ENCODE peak calls at places on chromosomes 11 and 22, in nine cellular contexts. O is NCI-H460; N is NCI-H774; S is RWPE1; A is RPMI7951; W is stimulated activated CD4-positive, alpha-beta T cell treated with anti-CD3 and anti-CD28 coated beads, Interleukin-12 subunit alpha, Interleukin-12 subunit beta, amount 100 ng/mL, for 48 hours; K is substantia nigra; F is LoVo; X is T-cell. B is an unnamed sample.

GRCh38 chr11:88950975-88951374 is 114.8 kb downstream of the GRM5 start:
- DNase-seq in O (no peak), N (no peak), S (no peak), A (no peak), W (no peak), K (no peak), F (no peak), X (no peak), B (no peak)

GRCh38 chr11:95095858-95096587 is 6.4 kb downstream of the ENDOD1 start:
- DNase-seq in O (no peak), N (no peak), S (no peak), A (peak; percentile 52), W (no peak), K (no peak), F (no peak), X (no peak), B (peak; percentile 85)

GRCh38 chr11:126460417-126461095 is 105.1 kb downstream of the ST3GAL4 start:
- DNase-seq in O (no peak), N (no peak), S (no peak), A (no peak), W (no peak), K (no peak), F (no peak), X (no peak), B (no peak)

GRCh38 chr11:75225794-75226193 is 14.8 kb upstream of the TPBGL start:
- DNase-seq in O (no peak), N (no peak), S (no peak), A (no peak), W (no peak), K (no peak), F (no peak), X (no peak), B (no peak)

GRCh38 chr11:205221-206001 is 1.8 kb downstream of the BET1L start:
- DNase-seq in O (no peak), N (no peak), S (no peak), A (no peak), W (no peak), K (no peak), F (no peak), X (no peak), B (no peak)

GRCh38 chr22:33831207-33831606 is 89.1 kb downstream of the LARGE1 start:
- DNase-seq in O (no peak), N (no peak), S (no peak), A (no peak), W (no peak), K (no peak), F (no peak), X (no peak), B (no peak)

GRCh38 chr11:57751676-57752253 is at the start of gene BTBD18:
- DNase-seq in O (peak; percentile 52), N (no peak), S (no peak), A (peak; percentile 40), W (no peak), K (peak; percentile 35), F (peak; percentile 20), X (no peak), B (peak; percentile 82)

GRCh38 chr22:42544686-42545085 is 9.1 kb upstream of the SERHL2 start:
- DNase-seq in O (no peak), N (no peak), S (no peak), A (peak; percentile 15), W (no peak), K (no peak), F (no peak), X (no peak), B (peak; percentile 15)

GRCh38 chr11:108636222-108636621 is 28.6 kb upstream of the DDX10 start:
- DNase-seq in O (no peak), N (no peak), S (no peak), A (no peak), W (no peak), K (no peak), F (no peak), X (no peak), B (no peak)

GRCh38 chr11:95829580-95830259 is 39.4 kb downstream of the CEP57 start:
- DNase-seq in O (no peak), N (no peak), S (no peak), A (no peak), W (no peak), K (no peak), F (no peak), X (no peak), B (peak; percentile 62)

GRCh38 chr11:36376888-36377758 is 81.0 kb downstream of the PRR5L start:
- DNase-seq in O (no peak), N (no peak), S (peak; percentile 33), A (peak; percentile 59), W (no peak), K (peak; percentile 50), F (peak; percentile 63), X (peak; percentile 41), B (peak; percentile 81)

GRCh38 chr11:9004310-9004945 is 627 bp upstream of the NRIP3 start:
- DNase-seq in O (no peak), N (no peak), S (no peak), A (no peak), W (no peak), K (no peak), F (no peak), X (no peak), B (no peak)

GRCh38 chr22:40070701-40071100 is 75.9 kb downstream of the FAM83F start:
- DNase-seq in O (no peak), N (no peak), S (no peak), A (peak; percentile 9), W (no peak), K (no peak), F (no peak), X (no peak), B (peak; percentile 59)

GRCh38 chr11:44312876-44313275 is 2.9 kb upstream of the ALX4 start:
- DNase-seq in O (no peak), N (no peak), S (no peak), A (no peak), W (no peak), K (no peak), F (no peak), X (no peak), B (no peak)

GRCh38 chr22:28907311-28908008 is 24.1 kb downstream of the ZNRF3 start:
- DNase-seq in O (no peak), N (no peak), S (no peak), A (peak; percentile 20), W (peak; percentile 79), K (no peak), F (no peak), X (no peak), B (no peak)

GRCh38 chr22:19713650-19714319 is 518 bp upstream of the SEPTIN5 start:
- DNase-seq in O (no peak), N (no peak), S (no peak), A (no peak), W (no peak), K (no peak), F (no peak), X (no peak), B (peak; percentile 47)

GRCh38 chr11:68303083-68303482 is 9.3 kb upstream of the LRP5 start:
- DNase-seq in O (no peak), N (no peak), S (no peak), A (no peak), W (no peak), K (no peak), F (no peak), X (no peak), B (no peak)

GRCh38 chr11:20363500-20364411 is at the start of gene HTATIP2:
- DNase-seq in O (peak; percentile 51), N (peak; percentile 49), S (peak; percentile 73), A (peak; percentile 45), W (peak; percentile 24), K (peak; percentile 75), F (peak; percentile 77), X (peak; percentile 61), B (peak; percentile 62)

GRCh38 chr11:77598195-77598594 is 8.4 kb downstream of the AQP11 start:
- DNase-seq in O (no peak), N (no peak), S (no peak), A (no peak), W (no peak), K (no peak), F (no peak), X (no peak), B (no peak)

GRCh38 chr11:57143459-57143858 is 38.3 kb upstream of the LRRC55 start:
- DNase-seq in O (no peak), N (no peak), S (no peak), A (no peak), W (no peak), K (no peak), F (no peak), X (no peak), B (no peak)

GRCh38 chr11:20102393-20102792 is 57.9 kb downstream of the DBX1 start:
- DNase-seq in O (no peak), N (no peak), S (no peak), A (no peak), W (no peak), K (no peak), F (no peak), X (no peak), B (no peak)

GRCh38 chr22:40593460-40594273 is 42.9 kb downstream of the MRTFA start:
- DNase-seq in O (no peak), N (no peak), S (no peak), A (no peak), W (no peak), K (no peak), F (no peak), X (no peak), B (no peak)

GRCh38 chr11:72743321-72744221 is 8.6 kb downstream of the ARAP1 start:
- DNase-seq in O (no peak), N (no peak), S (no peak), A (no peak), W (no peak), K (no peak), F (no peak), X (no peak), B (no peak)

GRCh38 chr11:130740819-130741218 is 175.5 kb downstream of the SNX19 start:
- DNase-seq in O (no peak), N (no peak), S (no peak), A (no peak), W (no peak), K (no peak), F (no peak), X (no peak), B (peak; percentile 50)

GRCh38 chr22:29217827-29218757 is 12.4 kb downstream of the EMID1 start:
- DNase-seq in O (no peak), N (no peak), S (no peak), A (no peak), W (no peak), K (no peak), F (no peak), X (no peak), B (no peak)

GRCh38 chr11:325796-326591 is 5.3 kb upstream of the IFITM3 start:
- DNase-seq in O (no peak), N (no peak), S (no peak), A (no peak), W (no peak), K (no peak), F (no peak), X (no peak), B (no peak)

GRCh38 chr11:14905104-14906033 is 13.3 kb upstream of the CYP2R1 start:
- DNase-seq in O (no peak), N (no peak), S (no peak), A (no peak), W (peak; percentile 69), K (peak; percentile 10), F (no peak), X (peak; percentile 65), B (peak; percentile 47)

GRCh38 chr22:17214416-17215043 is 4.7 kb downstream of the ADA2 start:
- DNase-seq in O (no peak), N (no peak), S (no peak), A (no peak), W (no peak), K (no peak), F (no peak), X (no peak), B (no peak)

GRCh38 chr11:100010393-100010792 is 676.7 kb upstream of the ARHGAP42 start:
- DNase-seq in O (no peak), N (no peak), S (no peak), A (no peak), W (no peak), K (no peak), F (no peak), X (no peak), B (no peak)

GRCh38 chr11:1287928-1288327 is 21.5 kb downstream of the TOLLIP start:
- DNase-seq in O (no peak), N (no peak), S (no peak), A (no peak), W (no peak), K (no peak), F (no peak), X (no peak), B (no peak)

GRCh38 chr11:61756452-61757212 is 4.2 kb downstream of the MYRF start:
- DNase-seq in O (no peak), N (no peak), S (no peak), A (peak; percentile 9), W (no peak), K (peak; percentile 40), F (peak; percentile 94), X (no peak), B (no peak)

B was measured in GM23248.